ENCODE peak calls at places on chromosomes 7 and 10, in four cellular contexts. L is cardiac muscle cell, V is AG09309, Q is lower leg skin. G is an unnamed sample.

GRCh38 chr7:111018960-111019835 is 71.7 kb upstream of the LRRN3 start:
- DNase-seq in L (peak), V (no peak), Q (no peak), G (no peak)

GRCh38 chr7:1546909-1547776 is 8.9 kb downstream of the TMEM184A start:
- DNase-seq in L (no peak), V (no peak), Q (no peak), G (no peak)

GRCh38 chr7:97006951-97007861 is 1.9 kb downstream of the DLX6 start:
- DNase-seq in L (no peak), V (no peak), Q (no peak), G (no peak)

GRCh38 chr10:970311-971149 is 17.7 kb upstream of the GTPBP4 start:
- DNase-seq in L (no peak), V (no peak), Q (peak), G (no peak)

GRCh38 chr7:373818-374705 is 84.1 kb downstream of the FOXL3 start:
- DNase-seq in L (no peak), V (no peak), Q (peak), G (no peak)

GRCh38 chr7:4123823-4124222 is 558.3 kb upstream of the FOXK1 start:
- DNase-seq in L (no peak), V (no peak), Q (no peak), G (peak)

GRCh38 chr7:7201583-7202374 is 19.4 kb downstream of the C1GALT1 start:
- DNase-seq in L (no peak), V (no peak), Q (no peak), G (no peak)

GRCh38 chr10:35416628-35417625 is 80.6 kb downstream of the CCNY start:
- DNase-seq in L (no peak), V (no peak), Q (no peak), G (no peak)

GRCh38 chr10:110859947-110860376 is 11.8 kb upstream of the PDCD4 start:
- DNase-seq in L (no peak), V (peak), Q (peak), G (peak)

GRCh38 chr10:119693262-119693957 is 32.4 kb upstream of the INPP5F start:
- DNase-seq in L (no peak), V (no peak), Q (no peak), G (peak)

GRCh38 chr10:96842896-96843723 is 11.0 kb downstream of the LCOR start:
- DNase-seq in L (no peak), V (no peak), Q (no peak), G (no peak)

GRCh38 chr10:130301026-130301892 is 165.1 kb downstream of the GLRX3 start:
- DNase-seq in L (no peak), V (peak), Q (no peak), G (no peak)

GRCh38 chr10:49756031-49756430 is 6.1 kb downstream of the OGDHL start:
- DNase-seq in L (no peak), V (no peak), Q (peak), G (no peak)

GRCh38 chr10:132597654-132598053 is 60.1 kb downstream of the INPP5A start:
- DNase-seq in L (no peak), V (no peak), Q (no peak), G (no peak)

GRCh38 chr10:79162861-79163662 is 94.3 kb downstream of the ZMIZ1 start:
- DNase-seq in L (no peak), V (no peak), Q (no peak), G (no peak)

GRCh38 chr10:30170146-30170545 is 110.8 kb upstream of the JCAD start:
- DNase-seq in L (no peak), V (no peak), Q (no peak), G (no peak)

DNA sequence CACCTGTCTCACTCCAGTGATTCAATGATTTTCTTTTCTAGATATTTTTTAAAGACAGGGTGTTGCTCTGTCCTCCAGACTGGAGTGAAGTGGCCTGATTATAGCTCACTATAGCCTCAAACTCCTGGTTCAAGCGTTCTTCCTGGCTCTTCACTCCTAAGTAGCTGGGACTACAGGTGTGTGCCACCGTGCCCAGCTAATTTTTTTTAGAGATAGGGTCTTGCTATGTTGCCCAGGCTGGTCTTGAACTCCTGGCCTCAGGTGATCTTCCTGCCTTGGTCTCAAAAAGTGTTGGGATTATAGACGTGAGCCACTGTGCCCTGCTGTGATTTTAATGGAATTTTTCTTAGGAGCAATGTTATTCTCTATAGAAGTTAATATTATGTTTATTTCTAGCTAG is 14.1 kb downstream of the NUP205 start:
- DNase-seq in L (no peak), V (no peak), Q (no peak), G (no peak)
- H3K4me3 ChIP-seq in L (no peak), V (no peak), Q (no peak), G (no peak)

GRCh38 chr7:101899616-101900015 is 82.2 kb downstream of the CUX1 start:
- DNase-seq in L (no peak), V (no peak), Q (no peak), G (no peak)
- H3K4me3 ChIP-seq in L (no peak), V (no peak), Q (no peak), G (peak)

GRCh38 chr7:23475579-23475844 is 5.2 kb upstream of the IGF2BP3 start:
- DNase-seq in L (no peak), V (no peak), Q (no peak), G (no peak)

GRCh38 chr7:23474098-23474828 is 4.0 kb upstream of the IGF2BP3 start:
- DNase-seq in L (peak), V (peak), Q (peak), G (peak)

GRCh38 chr7:23476286-23477169 is 6.2 kb upstream of the IGF2BP3 start:
- DNase-seq in L (no peak), V (no peak), Q (no peak), G (no peak)

GRCh38 chr7:23473848-23474097 is 3.5 kb upstream of the IGF2BP3 start:
- DNase-seq in L (peak), V (no peak), Q (no peak), G (no peak)

GRCh38 chr7:23474829-23475578 is 4.7 kb upstream of the IGF2BP3 start:
- DNase-seq in L (no peak), V (no peak), Q (no peak), G (no peak)
- H3K4me3 ChIP-seq in L (peak), V (no peak), Q (no peak), G (peak)

GRCh38 chr7:27107391-27107900 is 5.0 kb upstream of the HOXA2 start:
- DNase-seq in L (no peak), V (no peak), Q (no peak), G (no peak)
- H3K4me3 ChIP-seq in L (no peak), V (no peak), Q (no peak), G (peak)

DNA sequence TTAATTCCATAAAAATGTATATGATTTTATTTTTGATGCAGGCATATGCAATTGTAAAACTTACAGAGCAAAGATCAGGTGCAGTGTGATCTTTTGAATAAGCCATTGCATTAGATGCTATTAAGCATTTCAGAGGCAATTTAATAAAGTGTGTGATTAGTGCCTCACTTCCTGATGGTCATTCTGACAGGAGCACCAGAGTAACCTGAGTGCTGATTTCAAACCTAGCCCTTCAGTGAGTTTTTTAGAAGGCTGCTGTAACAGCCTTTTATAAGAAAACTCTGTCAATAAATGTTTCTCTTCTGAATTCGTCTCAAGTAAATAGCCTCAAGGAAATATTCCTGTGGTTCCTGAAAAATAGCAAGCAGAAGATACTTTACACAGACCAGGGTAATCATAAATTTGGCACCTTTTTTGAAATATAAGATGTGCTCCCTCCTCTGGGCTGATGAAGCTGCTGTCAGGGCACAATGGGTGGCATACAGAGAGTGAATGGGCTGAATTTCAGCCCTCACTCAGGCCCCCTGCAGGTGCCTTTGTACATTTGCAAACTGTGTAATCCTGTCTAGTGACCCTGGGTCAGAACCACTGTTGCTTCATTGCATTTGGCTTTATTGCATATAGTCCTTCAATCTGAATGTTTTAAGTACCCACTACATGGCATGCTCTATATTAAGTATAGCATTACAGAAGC is 193.7 kb upstream of the CSTF2T start:
- DNase-seq in L (peak), V (no peak), Q (no peak), G (no peak)
- H3K4me3 ChIP-seq in L (no peak), V (no peak), Q (no peak), G (no peak)

GRCh38 chr7:157610671-157611295 is 274.0 kb downstream of the DNAJB6 start:
- DNase-seq in L (peak), V (no peak), Q (no peak), G (no peak)

GRCh38 chr7:157612664-157613561 is 276.1 kb downstream of the DNAJB6 start:
- DNase-seq in L (no peak), V (no peak), Q (no peak), G (no peak)

GRCh38 chr7:157609932-157610640 is 273.3 kb downstream of the DNAJB6 start:
- DNase-seq in L (no peak), V (no peak), Q (no peak), G (no peak)

GRCh38 chr7:157612009-157612663 is 275.3 kb downstream of the DNAJB6 start:
- DNase-seq in L (no peak), V (no peak), Q (no peak), G (no peak)

DNA sequence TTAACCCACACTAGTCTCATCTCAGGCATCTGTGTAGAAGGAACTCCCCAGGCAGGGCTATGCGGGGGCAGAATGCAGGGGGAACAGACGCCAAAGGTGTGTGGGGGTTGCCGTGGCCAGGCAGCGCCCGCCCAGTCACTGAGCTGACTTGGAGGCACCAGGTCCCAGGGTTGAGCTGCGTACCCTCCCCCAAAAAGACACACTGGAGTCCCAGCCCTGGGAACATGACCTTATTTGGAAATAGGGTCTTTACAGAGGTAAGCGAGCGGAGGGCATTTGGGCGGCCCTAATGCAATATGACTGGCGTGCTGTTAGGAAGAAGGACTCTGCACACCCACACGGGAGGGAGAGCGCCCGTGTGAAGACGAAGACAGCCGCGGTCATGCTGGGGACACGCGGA is 274.5 kb downstream of the DNAJB6 start:
- DNase-seq in L (no peak), V (no peak), Q (no peak), G (no peak)
- H3K4me3 ChIP-seq in L (no peak), V (no peak), Q (no peak), G (no peak)

G was measured in astrocyte of the cerebellum.